ENCODE peak calls at places on chromosome 9, in six cellular contexts. E is tibial nerve, L is GM03348, P is SK-N-SH, B is aorta, W is fibroblast of the conjunctiva. I is an unnamed sample.

GRCh38 chr9:91126761-91127420 is 234.8 kb downstream of the AUH start:
- DNase-seq in E (no peak), L (no peak), P (no peak), B (no peak), W (no peak), I (no peak)

GRCh38 chr9:129615407-129616285 is 5.3 kb downstream of the C9orf50 start:
- DNase-seq in E (no peak), L (no peak), P (no peak), B (no peak), W (no peak), I (no peak)

GRCh38 chr9:127366594-127366993 is 30.4 kb upstream of the SLC2A8 start:
- DNase-seq in E (no peak), L (no peak), P (no peak), B (no peak), W (no peak), I (no peak)

GRCh38 chr9:129359871-129360536 is 181.9 kb upstream of the IER5L start:
- DNase-seq in E (no peak), L (no peak), P (peak; percentile 55), B (peak; percentile 33), W (no peak), I (no peak)

GRCh38 chr9:135023389-135023788 is 64.1 kb upstream of the OLFM1 start:
- DNase-seq in E (no peak), L (no peak), P (peak; percentile 80), B (no peak), W (no peak), I (peak; percentile 87)

GRCh38 chr9:15711531-15712295 is 158.9 kb downstream of the CCDC171 start:
- DNase-seq in E (no peak), L (no peak), P (no peak), B (no peak), W (no peak), I (no peak)

GRCh38 chr9:134150557-134151214 is 13.7 kb downstream of the RNU6ATAC start:
- DNase-seq in E (no peak), L (no peak), P (no peak), B (no peak), W (no peak), I (no peak)

GRCh38 chr9:86946712-86947145 is 577 bp downstream of the GAS1 start:
- DNase-seq in E (peak; percentile 21), L (no peak), P (peak; percentile 72), B (peak; percentile 77), W (no peak), I (no peak)

GRCh38 chr9:89154651-89155336 is 23.8 kb downstream of the SHC3 start:
- DNase-seq in E (no peak), L (peak; percentile 79), P (no peak), B (no peak), W (peak; percentile 17), I (no peak)

GRCh38 chr9:33230756-33231691 is 8.9 kb upstream of the SPINK4 start:
- DNase-seq in E (no peak), L (no peak), P (no peak), B (no peak), W (no peak), I (no peak)

GRCh38 chr9:99488109-99489042 is 266.3 kb downstream of the SEC61B start:
- DNase-seq in E (no peak), L (no peak), P (peak; percentile 44), B (no peak), W (no peak), I (no peak)

GRCh38 chr9:138075961-138076649 is 198.5 kb downstream of the CACNA1B start:
- DNase-seq in E (no peak), L (no peak), P (peak; percentile 6), B (no peak), W (no peak), I (no peak)

GRCh38 chr9:22124263-22125011 is 115.3 kb upstream of the CDKN2B start:
- DNase-seq in E (no peak), L (no peak), P (no peak), B (no peak), W (no peak), I (no peak)

GRCh38 chr9:99820330-99821186 is 1.1 kb upstream of the NR4A3 start:
- DNase-seq in E (no peak), L (peak; percentile 62), P (no peak), B (peak; percentile 77), W (peak; percentile 43), I (peak; percentile 48)

GRCh38 chr9:37453827-37454226 is 11.4 kb downstream of the ZBTB5 start:
- DNase-seq in E (no peak), L (no peak), P (no peak), B (no peak), W (no peak), I (no peak)

GRCh38 chr9:3385871-3386270 is 139.9 kb downstream of the RFX3 start:
- DNase-seq in E (no peak), L (no peak), P (no peak), B (no peak), W (no peak), I (no peak)

GRCh38 chr9:126813072-126813471 is 8.2 kb downstream of the ZBTB43 start:
- DNase-seq in E (no peak), L (no peak), P (no peak), B (no peak), W (no peak), I (no peak)

GRCh38 chr9:81032030-81032572 is 657.2 kb downstream of the TLE1 start:
- DNase-seq in E (no peak), L (peak; percentile 50), P (no peak), B (peak; percentile 54), W (peak; percentile 68), I (no peak)

GRCh38 chr9:98627291-98627690 is 81.4 kb downstream of the GABBR2 start:
- DNase-seq in E (no peak), L (peak; percentile 79), P (no peak), B (no peak), W (no peak), I (no peak)

GRCh38 chr9:135878528-135879236 is 28.7 kb downstream of the CAMSAP1 start:
- DNase-seq in E (no peak), L (no peak), P (no peak), B (no peak), W (no peak), I (no peak)

GRCh38 chr9:114291064-114291474 is 31.8 kb upstream of the ORM1 start:
- DNase-seq in E (peak; percentile 69), L (peak; percentile 83), P (peak; percentile 81), B (peak; percentile 74), W (peak; percentile 56), I (peak; percentile 71)

GRCh38 chr9:70578720-70579119 is 164.3 kb upstream of the KLF9 start:
- DNase-seq in E (no peak), L (no peak), P (no peak), B (no peak), W (no peak), I (peak; percentile 12)

GRCh38 chr9:135887585-135888050 is 19.7 kb downstream of the CAMSAP1 start:
- DNase-seq in E (no peak), L (no peak), P (no peak), B (peak; percentile 65), W (no peak), I (no peak)

GRCh38 chr9:6440405-6440804 is 27.4 kb downstream of the UHRF2 start:
- DNase-seq in E (no peak), L (no peak), P (no peak), B (no peak), W (peak; percentile 6), I (no peak)

GRCh38 chr9:134320195-134320885 is 5.9 kb upstream of the RXRA start:
- DNase-seq in E (no peak), L (no peak), P (no peak), B (no peak), W (no peak), I (peak; percentile 48)

GRCh38 chr9:136044971-136045594 is 50.0 kb downstream of the NACC2 start:
- DNase-seq in E (no peak), L (peak; percentile 4), P (peak; percentile 32), B (no peak), W (no peak), I (no peak)

GRCh38 chr9:19231126-19232035 is 888 bp downstream of the DENND4C start:
- DNase-seq in E (no peak), L (peak; percentile 8), P (peak; percentile 20), B (peak; percentile 65), W (no peak), I (no peak)

GRCh38 chr9:116267021-116267420 is 113.4 kb downstream of the PAPPA start:
- DNase-seq in E (no peak), L (peak; percentile 20), P (no peak), B (no peak), W (no peak), I (no peak)

GRCh38 chr9:8371686-8372085 is 572.1 kb upstream of the DMAC1 start:
- DNase-seq in E (no peak), L (no peak), P (no peak), B (no peak), W (no peak), I (no peak)

GRCh38 chr9:96020822-96021615 is 145.5 kb downstream of the ERCC6L2 start:
- DNase-seq in E (no peak), L (peak; percentile 57), P (peak; percentile 86), B (no peak), W (no peak), I (peak; percentile 30)

GRCh38 chr9:91795500-91796241 is 154.4 kb downstream of the ROR2 start:
- DNase-seq in E (no peak), L (no peak), P (no peak), B (no peak), W (no peak), I (no peak)

GRCh38 chr9:12816656-12817101 is 41.9 kb downstream of the LURAP1L start:
- DNase-seq in E (no peak), L (no peak), P (no peak), B (no peak), W (no peak), I (no peak)

GRCh38 chr9:21656776-21657637 is 145.4 kb upstream of the MTAP start:
- DNase-seq in E (no peak), L (peak; percentile 64), P (no peak), B (no peak), W (peak; percentile 36), I (no peak)

GRCh38 chr9:121607434-121608248 is 43.8 kb upstream of the DAB2IP start:
- DNase-seq in E (no peak), L (peak; percentile 33), P (peak; percentile 75), B (peak; percentile 70), W (no peak), I (peak; percentile 75)

I was measured in BE2C.